ENCODE peak calls at places on chromosomes 1 and 21, in four cellular contexts. H is H1, R is SK-N-SH, L is HCT116. N is an unnamed sample.

GRCh38 chr1:206049919-206050600 is 2.9 kb upstream of the RHEX start:
- DNase-seq in L (no peak), R (no peak), H (no peak), N (peak; percentile 71)

GRCh38 chr1:234326493-234327366 is 46.5 kb upstream of the COA6 start:
- DNase-seq in H (peak; percentile 88), R (peak; percentile 72), L (peak; percentile 19), N (peak; percentile 73)

GRCh38 chr1:209526137-209526536 is 57.4 kb upstream of the CAMK1G start:
- DNase-seq in H (no peak), R (no peak), L (no peak), N (peak; percentile 89)

GRCh38 chr1:115338457-115338820 is 390 bp upstream of the NGF start:
- DNase-seq in H (no peak), R (no peak), L (no peak), N (no peak)

GRCh38 chr1:215568287-215568692 is 1.2 kb downstream of the KCTD3 start:
- DNase-seq in L (no peak), R (peak; percentile 58), H (no peak), N (peak; percentile 77)

GRCh38 chr1:167627615-167627864 is 2.5 kb upstream of the RCSD1 start:
- DNase-seq in R (no peak), H (no peak), L (no peak), N (no peak)

GRCh38 chr1:77476460-77476859 is 194.6 kb downstream of the AK5 start:
- DNase-seq in L (no peak), H (no peak), R (no peak), N (no peak)

GRCh38 chr1:216518844-216519627 is 95.8 kb upstream of the USH2A start:
- DNase-seq in R (peak; percentile 37), L (no peak), H (no peak), N (no peak)

GRCh38 chr1:71047635-71048607 is at the start of gene PTGER3:
- DNase-seq in L (no peak), H (peak; percentile 82), R (peak; percentile 77), N (peak; percentile 70)

GRCh38 chr1:24437631-24438396 is 22.2 kb downstream of the NIPAL3 start:
- DNase-seq in L (no peak), H (no peak), R (no peak), N (no peak)

GRCh38 chr1:241837901-241838300 is 10.1 kb upstream of the EXO1 start:
- DNase-seq in H (no peak), R (no peak), L (no peak), N (no peak)

GRCh38 chr1:111818081-111818480 is 62.4 kb downstream of the DDX20 start:
- DNase-seq in H (no peak), R (no peak), L (no peak), N (no peak)

GRCh38 chr1:231611851-231612250 is 14.7 kb upstream of the DISC1 start:
- DNase-seq in H (no peak), R (no peak), L (no peak), N (no peak)

GRCh38 chr1:9594471-9595155 is 5.9 kb downstream of the TMEM201 start:
- DNase-seq in R (peak; percentile 23), L (no peak), H (no peak), N (no peak)

GRCh38 chr1:21573971-21574458 is 64.8 kb downstream of the ALPL start:
- DNase-seq in H (peak; percentile 82), L (peak; percentile 53), R (peak; percentile 85), N (peak; percentile 70)

GRCh38 chr1:236143104-236143948 is 987 bp downstream of the GPR137B start:
- DNase-seq in L (no peak), R (peak; percentile 70), H (no peak), N (no peak)

GRCh38 chr1:101236546-101237228 is at the start of gene S1PR1:
- DNase-seq in R (peak; percentile 78), H (peak; percentile 76), L (no peak), N (no peak)

GRCh38 chr1:11198851-11199628 is 9.9 kb downstream of the ANGPTL7 start:
- DNase-seq in H (no peak), R (peak; percentile 34), L (no peak), N (no peak)

GRCh38 chr1:234722267-234722704 is 112.3 kb upstream of the IRF2BP2 start:
- DNase-seq in L (no peak), R (no peak), H (no peak), N (no peak)

GRCh38 chr1:32886012-32886827 is at the start of gene HPCA:
- DNase-seq in R (peak; percentile 76), L (no peak), H (peak; percentile 99), N (no peak)

GRCh38 chr1:20278692-20279130 is 12.0 kb upstream of the VWA5B1 start:
- DNase-seq in R (no peak), L (no peak), H (peak; percentile 49), N (no peak)
- TF ChIP-seq JUND in R (no peak), L (no peak), H (no peak), N (no peak)

GRCh38 chr1:177877086-177877485 is 92.8 kb downstream of the SEC16B start:
- DNase-seq in L (no peak), R (no peak), H (no peak), N (no peak)

GRCh38 chr1:177869586-177869985 is 100.3 kb downstream of the SEC16B start:
- DNase-seq in R (no peak), L (no peak), H (no peak), N (no peak)

GRCh38 chr1:177872563-177872900 is 97.3 kb downstream of the SEC16B start:
- DNase-seq in R (no peak), H (no peak), L (no peak), N (no peak)

GRCh38 chr1:177871633-177872562 is 98.0 kb downstream of the SEC16B start:
- DNase-seq in R (no peak), H (no peak), L (no peak), N (no peak)

DNA sequence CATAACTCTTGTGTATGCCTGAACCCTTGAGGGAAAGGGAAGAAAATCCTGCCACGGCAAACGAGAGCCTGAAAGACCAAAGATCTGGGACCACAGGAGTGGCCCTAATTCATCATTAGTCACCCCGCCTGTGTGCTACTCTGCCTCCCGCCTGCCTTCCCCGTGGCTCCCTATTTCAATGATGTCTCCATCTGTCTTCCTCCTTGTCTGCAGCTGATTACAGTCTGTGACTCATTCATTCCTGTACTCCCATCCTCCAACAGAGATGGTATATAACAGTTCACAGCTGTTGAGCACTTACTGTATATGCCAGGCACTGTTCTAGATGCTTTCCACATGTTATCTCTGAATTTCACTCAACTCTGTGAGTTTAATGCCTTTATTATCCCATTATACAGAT is 96.6 kb downstream of the SEC16B start:
- DNase-seq in R (no peak), L (no peak), H (no peak), N (no peak)
- TF ChIP-seq JUND in R (no peak), L (no peak), H (no peak), N (no peak)

GRCh38 chr1:217907504-217907903 is 276.4 kb downstream of the SPATA17 start:
- DNase-seq in R (no peak), H (no peak), L (no peak), N (no peak)

GRCh38 chr1:217910791-217911320 is 279.7 kb downstream of the SPATA17 start:
- DNase-seq in H (no peak), R (no peak), L (no peak), N (no peak)

GRCh38 chr1:217910205-217910604 is 279.1 kb downstream of the SPATA17 start:
- DNase-seq in R (no peak), L (no peak), H (no peak), N (no peak)

GRCh38 chr1:217917277-217917887 is 286.2 kb downstream of the SPATA17 start:
- DNase-seq in L (no peak), R (no peak), H (no peak), N (peak; percentile 76)

DNA sequence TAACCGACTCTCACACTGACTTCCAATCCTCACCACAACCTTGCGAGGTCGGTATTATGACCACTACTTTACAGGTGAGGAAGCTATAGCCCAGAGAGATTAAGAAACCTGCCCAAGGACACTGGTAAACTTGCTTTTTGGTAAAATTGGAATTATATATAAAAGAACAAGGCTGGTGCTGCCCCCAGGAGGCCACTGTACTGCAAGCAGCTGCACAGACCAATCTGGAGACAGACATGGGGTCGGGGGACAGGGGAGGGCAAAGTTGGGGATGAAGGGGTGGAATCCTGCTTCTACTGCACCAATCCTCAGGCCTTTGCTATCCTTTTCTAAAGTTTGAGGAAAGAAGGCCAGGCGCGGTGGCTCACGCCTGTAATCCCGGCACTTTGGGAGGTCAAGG is 280.8 kb downstream of the SPATA17 start:
- DNase-seq in R (peak; percentile 56), H (peak; percentile 64), L (no peak), N (peak; percentile 51)
- TF ChIP-seq JUND in R (no peak), H (no peak), L (no peak), N (no peak)

GRCh38 chr1:86489242-86489878 is 20.6 kb downstream of the CLCA1 start:
- DNase-seq in L (no peak), R (no peak), H (no peak), N (no peak)
- TF ChIP-seq JUND in L (no peak), R (no peak), H (no peak), N (no peak)

DNA sequence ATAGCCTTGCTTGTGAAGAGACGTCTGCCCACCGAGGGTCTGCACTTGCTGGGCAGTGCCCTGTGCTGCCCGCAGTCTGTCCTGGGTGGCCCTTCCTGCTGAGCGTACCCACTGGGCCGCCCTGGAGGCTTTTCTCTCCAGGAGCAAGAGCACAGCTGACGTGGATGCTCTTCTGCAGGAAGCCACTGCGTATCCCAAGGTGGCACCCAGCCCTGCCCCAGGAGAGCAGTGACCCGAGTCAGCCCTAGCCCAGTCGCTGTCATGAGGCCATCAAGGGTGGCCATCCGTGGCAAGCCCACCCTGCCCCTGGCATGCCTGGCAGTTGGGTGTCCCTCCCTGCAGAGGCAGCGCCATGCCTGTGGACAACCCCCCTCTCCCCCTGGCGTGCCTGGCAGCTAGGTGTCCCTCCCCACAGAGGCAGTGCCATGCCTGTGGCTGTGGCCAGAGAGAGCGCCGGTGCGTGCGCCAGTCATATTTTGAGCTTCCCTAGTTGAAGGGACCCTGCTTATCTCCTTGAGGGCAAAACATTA is 51.3 kb upstream of the COL6A1 start:
- DNase-seq in H (no peak), L (no peak), R (no peak), N (no peak)
- TF ChIP-seq JUND in H (no peak), L (no peak), R (no peak), N (no peak)

GRCh38 chr1:225851810-225852209 is 30.4 kb downstream of the TMEM63A start:
- DNase-seq in H (no peak), L (no peak), R (no peak), N (no peak)
- TF ChIP-seq JUND in H (no peak), L (no peak), R (no peak), N (no peak)

GRCh38 chr1:67118191-67118590 is 16.6 kb downstream of the C1orf141 start:
- DNase-seq in L (no peak), H (no peak), R (no peak), N (no peak)
- TF ChIP-seq JUND in L (no peak), H (no peak), R (no peak), N (no peak)

GRCh38 chr1:39639333-39640130 is at the start of gene HEYL:
- DNase-seq in R (no peak), H (peak; percentile 94), L (peak; percentile 65), N (no peak)
- TF ChIP-seq JUND in R (no peak), H (no peak), L (no peak), N (no peak)

GRCh38 chr1:91913018-91913417 is 27.1 kb upstream of the TGFBR3 start:
- DNase-seq in L (no peak), H (no peak), R (no peak), N (no peak)
- TF ChIP-seq JUND in L (no peak), H (no peak), R (no peak), N (no peak)

GRCh38 chr1:248894837-248895236 is 11.2 kb upstream of the PGBD2 start:
- DNase-seq in L (no peak), H (no peak), R (no peak), N (no peak)
- TF ChIP-seq JUND in L (no peak), H (no peak), R (no peak), N (no peak)